ENCODE peak calls at places on chromosomes 7 and 10, in ten cellular contexts. I, Q, T, V, J, H, Y, O, R and D are unnamed samples. For H3K9me3, the result is how much of the 10 kb centered on the place peaks cover.

GRCh38 chr7:2928613-2929311 is 84.7 kb upstream of the GNA12 start:
- DNase-seq in I (peak), Q (no peak), T (peak), V (peak), J (no peak), H (no peak), Y (no peak), O (peak), R (no peak), D (no peak)

GRCh38 chr7:151796871-151797270 is 80.0 kb downstream of the PRKAG2 start:
- DNase-seq in I (no peak), Q (no peak), T (peak), V (no peak), J (no peak), H (no peak), Y (no peak), O (peak), R (no peak), D (no peak)

GRCh38 chr7:144407266-144407931 is 3.9 kb upstream of the NOBOX start:
- DNase-seq in I (no peak), Q (no peak), T (no peak), V (no peak), J (no peak), H (no peak), Y (no peak), O (no peak), R (no peak), D (no peak)

GRCh38 chr7:117071597-117071996 is 118.3 kb downstream of the ST7 start:
- DNase-seq in I (no peak), Q (no peak), T (no peak), V (no peak), J (no peak), H (no peak), Y (no peak), O (no peak), R (no peak), D (no peak)

GRCh38 chr10:90930070-90930837 is 9.4 kb upstream of the ANKRD1 start:
- DNase-seq in I (no peak), Q (peak), T (peak), V (no peak), J (no peak), H (no peak), Y (peak), O (peak), R (peak), D (peak)

GRCh38 chr7:132216847-132217246 is 359.4 kb downstream of the PLXNA4 start:
- DNase-seq in I (no peak), Q (no peak), T (no peak), V (peak), J (no peak), H (no peak), Y (no peak), O (no peak), R (no peak), D (no peak)

GRCh38 chr10:52870562-52870961 is 98.0 kb upstream of the MBL2 start:
- DNase-seq in I (no peak), Q (no peak), T (no peak), V (no peak), J (no peak), H (no peak), Y (no peak), O (no peak), R (no peak), D (no peak)

GRCh38 chr7:99005776-99006175 is 127.4 kb downstream of the TRRAP start:
- DNase-seq in I (no peak), Q (no peak), T (no peak), V (peak), J (no peak), H (no peak), Y (no peak), O (peak), R (no peak), D (no peak)

GRCh38 chr10:71728218-71728737 is 8.7 kb upstream of the C10orf105 start:
- DNase-seq in I (no peak), Q (no peak), T (no peak), V (no peak), J (no peak), H (no peak), Y (no peak), O (peak), R (no peak), D (no peak)

GRCh38 chr7:128458956-128459355 is 3.3 kb downstream of the HILPDA start:
- DNase-seq in I (no peak), Q (no peak), T (no peak), V (no peak), J (no peak), H (no peak), Y (no peak), O (no peak), R (no peak), D (no peak)

GRCh38 chr7:95169678-95170077 is 154.7 kb downstream of the PON1 start:
- DNase-seq in I (no peak), Q (no peak), T (no peak), V (no peak), J (no peak), H (no peak), Y (no peak), O (no peak), R (no peak), D (no peak)

GRCh38 chr7:104795616-104796398 is 218.2 kb upstream of the KMT2E start:
- DNase-seq in I (no peak), Q (no peak), T (no peak), V (no peak), J (no peak), H (no peak), Y (no peak), O (no peak), R (no peak), D (no peak)

GRCh38 chr10:63145782-63146181 is 12.7 kb downstream of the NRBF2 start:
- DNase-seq in I (no peak), Q (no peak), T (no peak), V (no peak), J (no peak), H (no peak), Y (peak), O (no peak), R (no peak), D (no peak)
- H3K9me3 ChIP-seq in I (under half), Q (under half), T (under half), V (under half), J (under half), H (under half), Y (under half), O (under half), R (under half), D (under half)

GRCh38 chr7:138342990-138343389 is 117.1 kb upstream of the TRIM24 start:
- DNase-seq in I (no peak), Q (no peak), T (no peak), V (no peak), J (no peak), H (no peak), Y (no peak), O (no peak), R (no peak), D (no peak)
- H3K9me3 ChIP-seq in I (under half), Q (under half), T (under half), V (under half), J (under half), H (under half), Y (under half), O (under half), R (under half), D (half or more)

GRCh38 chr7:36939816-36940215 is 215.5 kb upstream of the AOAH start:
- DNase-seq in I (no peak), Q (no peak), T (no peak), V (no peak), J (no peak), H (no peak), Y (no peak), O (no peak), R (no peak), D (no peak)
- H3K9me3 ChIP-seq in I (under half), Q (under half), T (under half), V (under half), J (under half), H (half or more), Y (under half), O (under half), R (under half), D (under half)

GRCh38 chr7:87766827-87767226 is 109.3 kb downstream of the SLC25A40 start:
- DNase-seq in I (no peak), Q (no peak), T (no peak), V (no peak), J (no peak), H (no peak), Y (no peak), O (no peak), R (no peak), D (no peak)
- H3K9me3 ChIP-seq in I (under half), Q (under half), T (under half), V (under half), J (under half), H (under half), Y (under half), O (under half), R (under half), D (under half)

DNA sequence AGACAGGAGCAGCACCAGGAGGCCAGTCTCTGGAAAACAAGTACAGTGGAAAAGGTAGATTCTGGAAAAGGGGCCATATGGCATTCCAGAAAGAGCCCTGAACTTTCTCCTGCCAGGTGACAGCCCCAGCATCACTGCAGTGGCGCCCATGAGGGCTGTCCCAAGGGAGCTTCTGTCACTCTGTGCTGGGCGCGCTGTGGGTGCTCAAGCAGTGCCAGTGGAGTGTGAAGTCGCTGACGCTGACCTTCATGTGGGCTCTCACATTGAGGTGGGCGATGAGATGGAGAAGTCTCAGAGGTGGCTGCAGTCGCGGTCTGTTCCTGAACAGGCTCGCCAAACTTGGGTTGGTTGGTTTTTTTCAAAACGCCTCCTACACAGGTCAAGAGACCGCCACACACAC is 38.2 kb downstream of the FKBP6 start:
- DNase-seq in I (no peak), Q (no peak), T (no peak), V (no peak), J (no peak), H (no peak), Y (no peak), O (no peak), R (no peak), D (no peak)
- H3K9me3 ChIP-seq in I (under half), Q (under half), T (under half), V (under half), J (under half), H (under half), Y (under half), O (under half), R (under half), D (under half)

DNA sequence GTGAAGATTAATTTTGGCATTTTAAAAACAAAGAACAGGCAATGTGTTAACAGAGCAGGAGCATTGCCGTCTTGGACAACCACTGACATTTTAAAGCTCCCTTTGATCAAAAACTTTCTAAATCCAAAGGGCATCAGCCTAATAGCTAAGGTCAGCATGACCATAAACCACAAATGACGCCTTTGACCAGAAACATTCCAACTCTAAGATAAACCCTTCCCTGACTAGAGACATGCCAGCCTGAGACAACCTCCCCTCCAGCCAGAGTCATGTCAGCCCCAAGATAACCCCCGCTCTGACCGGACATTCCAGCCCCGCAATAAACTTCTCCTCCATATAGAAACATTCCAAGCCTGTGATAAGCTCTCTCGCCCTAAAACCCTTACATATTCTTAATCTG is 949.4 kb upstream of the POT1 start:
- DNase-seq in I (no peak), Q (peak), T (no peak), V (no peak), J (no peak), H (no peak), Y (no peak), O (no peak), R (no peak), D (no peak)
- H3K9me3 ChIP-seq in I (under half), Q (under half), T (under half), V (under half), J (under half), H (under half), Y (under half), O (under half), R (under half), D (under half)

GRCh38 chr10:728603-729002 is 39.1 kb upstream of the DIP2C start:
- DNase-seq in I (no peak), Q (no peak), T (no peak), V (no peak), J (no peak), H (no peak), Y (no peak), O (no peak), R (no peak), D (no peak)

GRCh38 chr10:727162-727790 is 37.8 kb upstream of the DIP2C start:
- DNase-seq in I (no peak), Q (no peak), T (no peak), V (no peak), J (no peak), H (no peak), Y (no peak), O (no peak), R (no peak), D (peak)

GRCh38 chr10:729213-729612 is 39.7 kb upstream of the DIP2C start:
- DNase-seq in I (no peak), Q (no peak), T (no peak), V (no peak), J (no peak), H (no peak), Y (no peak), O (no peak), R (no peak), D (no peak)

GRCh38 chr10:734481-734880 is 45.0 kb upstream of the DIP2C start:
- DNase-seq in I (no peak), Q (no peak), T (no peak), V (no peak), J (no peak), H (no peak), Y (no peak), O (no peak), R (no peak), D (no peak)

GRCh38 chr10:733086-733485 is 43.6 kb upstream of the DIP2C start:
- DNase-seq in I (no peak), Q (no peak), T (no peak), V (no peak), J (no peak), H (no peak), Y (no peak), O (no peak), R (no peak), D (no peak)
- H3K9me3 ChIP-seq in I (under half), Q (under half), T (under half), V (under half), J (under half), H (under half), Y (under half), O (under half), R (under half), D (under half)

GRCh38 chr10:43644252-43644651 is 4.4 kb downstream of the ZNF32 start:
- DNase-seq in I (no peak), Q (no peak), T (no peak), V (no peak), J (no peak), H (no peak), Y (no peak), O (no peak), R (no peak), D (no peak)
- H3K9me3 ChIP-seq in I (under half), Q (half or more), T (under half), V (under half), J (under half), H (half or more), Y (half or more), O (under half), R (under half), D (half or more)

DNA sequence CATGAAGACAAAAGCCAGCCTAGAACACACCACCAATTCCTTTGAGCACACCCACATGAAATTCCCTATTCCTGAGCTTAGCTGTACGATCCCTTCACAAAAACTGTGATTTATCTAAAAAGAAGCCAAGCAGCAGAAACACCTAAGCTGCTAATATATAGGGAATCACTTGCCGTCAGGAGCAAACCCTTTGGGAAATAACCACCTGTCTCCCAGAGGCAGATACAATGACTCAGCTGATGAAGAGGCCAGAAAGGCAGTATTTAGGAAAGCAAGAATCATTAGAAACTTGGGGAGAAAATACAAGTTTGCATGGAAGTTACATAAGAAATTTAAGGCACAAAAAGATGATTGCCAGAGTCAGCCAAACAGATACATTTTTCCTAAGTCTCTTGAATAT is 70.4 kb upstream of the ANK3 start:
- DNase-seq in I (no peak), Q (no peak), T (no peak), V (no peak), J (no peak), H (no peak), Y (no peak), O (no peak), R (no peak), D (no peak)
- H3K9me3 ChIP-seq in I (under half), Q (under half), T (under half), V (under half), J (under half), H (under half), Y (under half), O (under half), R (under half), D (under half)

DNA sequence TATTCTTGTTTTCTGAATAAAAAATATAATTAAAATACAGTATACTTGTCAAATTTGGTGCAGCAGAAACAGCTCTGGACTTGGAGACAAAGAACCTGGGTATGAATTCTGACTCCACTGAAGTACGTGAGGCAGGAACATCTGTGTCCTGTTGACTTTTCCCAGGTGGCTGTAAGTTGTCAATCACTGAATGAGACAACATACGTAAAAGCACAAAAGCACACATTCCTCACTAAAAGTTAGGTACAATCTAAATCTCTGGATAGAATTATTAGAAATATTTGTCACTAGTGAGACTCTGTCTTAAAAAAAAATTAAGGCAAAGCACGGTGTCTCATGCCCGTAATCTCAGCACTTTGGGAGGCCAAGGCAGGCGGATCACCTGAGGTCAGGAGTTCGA is 18.1 kb downstream of the CFAP58 start:
- DNase-seq in I (no peak), Q (no peak), T (no peak), V (no peak), J (no peak), H (no peak), Y (no peak), O (no peak), R (no peak), D (no peak)
- H3K9me3 ChIP-seq in I (under half), Q (under half), T (under half), V (under half), J (under half), H (under half), Y (under half), O (under half), R (under half), D (under half)